ENCODE peak calls at places on chromosome 1, in seven cellular contexts. T, S, D, L, W, E and N are unnamed samples.

GRCh38 chr1:87151500-87152421 is 176.9 kb upstream of the LMO4 start:
- DNase-seq in T (peak; percentile 82), D (peak; percentile 79), S (peak; percentile 77), W (peak; percentile 16), L (no peak), E (peak; percentile 90), N (no peak)

GRCh38 chr1:193458628-193459027 is 272.2 kb upstream of the B3GALT2 start:
- DNase-seq in E (no peak), D (no peak), S (peak; percentile 30), T (no peak), W (no peak), L (no peak), N (no peak)

GRCh38 chr1:173660306-173660705 is 9.3 kb downstream of the ANKRD45 start:
- DNase-seq in L (no peak), W (no peak), S (no peak), T (no peak), E (no peak), D (no peak), N (no peak)

GRCh38 chr1:161069201-161069685 is 448 bp downstream of the ARHGAP30 start:
- DNase-seq in T (no peak), W (no peak), E (no peak), L (no peak), D (no peak), S (no peak), N (no peak)

GRCh38 chr1:74857676-74858075 is 124.7 kb downstream of the TYW3 start:
- DNase-seq in W (no peak), D (no peak), E (no peak), T (no peak), S (no peak), L (no peak), N (no peak)

GRCh38 chr1:33092438-33092837 is 11.5 kb downstream of the AZIN2 start:
- DNase-seq in L (no peak), S (no peak), T (no peak), W (no peak), E (no peak), D (no peak), N (no peak)

GRCh38 chr1:230713915-230714764 is at the start of gene AGT:
- DNase-seq in L (peak; percentile 17), T (peak; percentile 86), W (peak; percentile 87), S (peak; percentile 90), E (no peak), D (peak; percentile 86), N (peak; percentile 68)

GRCh38 chr1:221887091-221887746 is 145.3 kb upstream of the DUSP10 start:
- DNase-seq in L (no peak), T (peak; percentile 82), E (no peak), S (peak; percentile 90), W (peak; percentile 89), D (peak; percentile 90), N (no peak)

GRCh38 chr1:248631354-248632041 is 3.4 kb downstream of the OR2T11 start:
- DNase-seq in W (peak; percentile 2), L (no peak), E (no peak), S (no peak), D (no peak), T (no peak), N (no peak)

GRCh38 chr1:147769107-147769506 is 8.7 kb upstream of the GJA5 start:
- DNase-seq in T (no peak), E (peak; percentile 17), D (peak; percentile 87), S (no peak), L (no peak), W (no peak), N (no peak)

GRCh38 chr1:230212405-230212936 is 145.4 kb downstream of the GALNT2 start:
- DNase-seq in S (no peak), D (no peak), E (no peak), L (no peak), T (no peak), W (no peak), N (no peak)

GRCh38 chr1:78840447-78841251 is 165.9 kb downstream of the ADGRL4 start:
- DNase-seq in E (peak; percentile 14), T (no peak), L (no peak), W (peak; percentile 71), D (no peak), S (peak; percentile 92), N (peak; percentile 78)

GRCh38 chr1:203524824-203525223 is 30.9 kb downstream of the OPTC start:
- DNase-seq in L (no peak), S (no peak), W (no peak), D (no peak), T (no peak), E (no peak), N (no peak)

GRCh38 chr1:169694304-169694703 is 17.1 kb downstream of the SELL start:
- DNase-seq in S (no peak), L (no peak), W (no peak), E (peak; percentile 19), D (no peak), T (no peak), N (no peak)

GRCh38 chr1:94020764-94021579 is 100.0 kb downstream of the ABCA4 start:
- DNase-seq in L (no peak), W (peak; percentile 99), D (no peak), S (peak; percentile 100), T (no peak), E (peak; percentile 30), N (peak; percentile 93)

GRCh38 chr1:241611063-241611462 is 29.1 kb downstream of the CHML start:
- DNase-seq in S (peak; percentile 61), T (no peak), E (peak; percentile 73), W (peak; percentile 70), L (peak; percentile 41), D (no peak), N (peak; percentile 56)

GRCh38 chr1:200751717-200752116 is 13.0 kb downstream of the CAMSAP2 start:
- DNase-seq in E (no peak), D (no peak), T (no peak), S (peak; percentile 48), L (no peak), W (no peak), N (no peak)

GRCh38 chr1:10980094-10980577 is 32.3 kb upstream of the TARDBP start:
- DNase-seq in W (peak; percentile 93), L (no peak), D (peak; percentile 92), T (peak; percentile 78), E (peak; percentile 99), S (peak; percentile 82), N (peak; percentile 41)

GRCh38 chr1:45355683-45356082 is 15.4 kb upstream of the MUTYH start:
- DNase-seq in D (no peak), L (no peak), E (no peak), W (no peak), T (no peak), S (no peak), N (no peak)

DNA sequence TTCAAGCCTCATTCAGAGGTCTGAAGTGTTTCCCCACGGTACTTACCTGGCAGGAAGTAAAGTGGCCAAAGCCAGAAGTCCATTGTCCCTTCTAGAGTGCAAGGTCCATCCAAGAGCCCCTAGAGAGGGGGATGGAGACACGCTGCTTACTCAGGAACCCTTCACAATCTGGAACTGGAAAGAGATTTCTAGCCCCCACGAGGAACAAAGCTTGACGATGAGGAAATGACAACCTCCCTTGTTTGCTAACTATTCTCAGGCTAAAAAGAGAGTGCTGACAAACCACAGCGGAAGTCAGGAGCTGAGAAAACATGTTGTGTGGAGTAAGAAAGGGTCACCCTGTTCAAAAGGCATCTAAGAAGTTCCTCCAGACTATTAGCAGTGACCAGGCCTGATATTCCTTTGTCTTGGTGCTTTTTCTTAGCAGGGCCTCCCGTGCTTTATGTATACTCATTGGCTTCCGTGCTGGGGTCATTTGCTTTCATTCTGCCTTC is at the start of gene FCMR:
- DNase-seq in E (no peak), S (no peak), T (no peak), L (no peak), W (no peak), D (no peak), N (no peak)
- H3K4me3 ChIP-seq in E (no peak within 1 kb of the TSS), S (no peak within 1 kb of the TSS), T (no peak within 1 kb of the TSS), L (no peak within 1 kb of the TSS), W (no peak within 1 kb of the TSS), D (no peak within 1 kb of the TSS), N (no peak within 1 kb of the TSS)

DNA sequence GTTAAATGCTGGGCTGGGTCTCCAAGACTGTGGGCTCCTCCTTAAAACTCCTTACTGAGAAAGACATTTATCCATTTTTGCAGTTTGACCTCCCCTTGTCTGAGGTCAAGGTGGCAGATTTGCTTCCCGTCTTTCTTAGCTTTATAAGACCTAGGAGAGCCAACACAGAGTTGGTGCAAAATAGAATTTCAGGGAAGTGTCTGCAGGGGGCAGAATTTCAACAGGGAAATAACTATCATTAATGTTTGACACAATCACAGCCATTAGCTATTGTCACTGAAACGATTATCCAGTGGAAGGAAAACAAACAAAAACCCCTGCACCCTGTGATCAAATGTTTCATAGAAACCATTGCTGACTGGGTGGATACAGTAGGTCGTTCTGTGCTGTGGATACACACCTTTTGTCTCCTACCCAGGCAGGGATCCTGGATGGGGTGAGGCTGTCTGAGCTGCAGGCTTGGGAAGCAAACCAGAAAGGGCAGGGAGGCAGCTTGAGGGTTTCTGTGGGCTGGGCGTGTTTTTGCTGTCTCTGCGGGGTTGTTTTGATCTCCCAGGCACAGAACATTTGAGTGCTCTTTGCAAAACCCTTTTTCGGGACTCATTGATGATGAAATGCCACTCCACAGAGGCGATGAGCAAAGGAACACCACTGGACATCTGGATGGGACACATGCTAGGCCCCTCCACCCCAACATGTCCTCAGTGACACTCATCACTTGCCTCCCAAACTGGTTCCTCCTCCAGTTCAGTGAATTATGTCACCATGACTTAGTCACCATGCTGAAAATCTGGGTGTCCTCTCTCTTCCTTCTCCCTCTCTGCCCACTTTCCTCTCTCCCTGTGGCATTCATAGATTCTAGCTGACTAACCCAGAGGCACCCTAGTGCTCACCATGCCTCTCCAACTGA is 94.2 kb upstream of the SERBP1 start:
- DNase-seq in S (peak; percentile 13), D (no peak), T (no peak), L (no peak), E (peak; percentile 45), W (peak; percentile 27), N (no peak)
- TF ChIP-seq CTCF in S (no peak), D (no peak), T (no peak), L (no peak), E (peak; percentile 68), W (peak; percentile 11), N (no peak)

DNA sequence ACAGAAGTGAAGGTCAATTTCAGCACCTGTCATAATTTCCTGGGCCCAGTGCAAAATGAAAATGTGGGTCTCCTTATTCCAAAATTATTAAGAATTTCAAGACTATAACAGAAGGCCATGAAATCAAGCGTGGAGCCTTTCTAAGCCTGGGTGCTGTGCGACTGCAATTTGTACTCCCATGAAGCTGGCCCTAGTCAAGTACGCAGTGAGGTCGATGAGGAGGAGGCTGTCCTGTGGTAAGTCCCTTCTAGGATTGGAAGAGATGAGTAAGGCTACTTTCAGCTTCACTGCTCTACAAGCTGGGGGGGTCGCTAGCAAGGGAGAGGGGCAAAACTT is 449 bp upstream of the NUDC start:
- DNase-seq in E (no peak), L (no peak), W (no peak), D (no peak), S (no peak), T (no peak), N (no peak)
- H3K4me3 ChIP-seq in E (peak overlapping the region; percentile 93), L (peak overlapping the region; percentile 97), W (peak overlapping the region; percentile 59), D (peak overlapping the region; percentile 95), S (peak overlapping the region; percentile 95), T (peak overlapping the region; percentile 72), N (peak overlapping the region; percentile 73)

DNA sequence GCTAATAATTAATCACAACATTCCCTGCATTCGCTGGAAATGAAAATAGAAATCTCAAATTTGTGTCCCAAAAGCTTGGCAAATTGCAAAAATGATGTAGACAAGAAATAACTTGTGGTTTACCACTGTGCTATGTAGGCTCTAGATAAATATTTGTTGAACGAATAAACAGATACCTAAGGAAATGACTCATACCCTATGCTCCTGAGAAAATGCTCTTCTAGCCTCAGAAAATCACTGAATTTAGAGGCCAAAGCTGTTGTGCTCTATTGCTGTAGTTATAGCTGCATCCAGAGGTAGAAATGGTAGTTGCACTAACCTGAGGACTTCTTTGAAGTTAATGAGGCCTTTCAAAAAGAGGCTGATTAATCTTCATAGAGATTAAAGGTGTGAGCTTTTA is 142.0 kb upstream of the ZNHIT6 start:
- DNase-seq in D (no peak), W (peak; percentile 95), E (peak; percentile 6), S (peak; percentile 96), L (peak; percentile 82), T (no peak), N (peak; percentile 91)
- TF ChIP-seq CTCF in D (no peak), W (peak; percentile 56), E (no peak), S (peak; percentile 39), L (peak; percentile 31), T (no peak), N (peak; percentile 57)